ENCODE peak calls at places on chromosomes 7 and 10, in ten cellular contexts. N is fibroblast of villous mesenchyme, Y is endothelial cell, I is OCI-LY7, O is BJ, B is MCF 10A, R is cardiac muscle cell, S is neural crest cell, H is fibroblast of the aortic adventitia, E is pancreas. C is an unnamed sample.

GRCh38 chr10:74081192-74081803 is 69.3 kb downstream of the AP3M1 start:
- DNase-seq in R (peak; percentile 71), O (no peak), S (peak; percentile 47), N (peak; percentile 71), E (no peak), B (peak; percentile 76), Y (peak; percentile 50), I (peak; percentile 68), H (peak; percentile 77), C (no peak)

GRCh38 chr10:122550427-122550826 is 10.1 kb upstream of the DMBT1 start:
- DNase-seq in B (no peak), S (no peak), O (no peak), Y (no peak), N (no peak), R (no peak), H (no peak), E (no peak), I (no peak), C (no peak)

GRCh38 chr10:89652971-89653370 is 7.9 kb upstream of the PANK1 start:
- DNase-seq in O (no peak), E (no peak), S (no peak), Y (no peak), N (no peak), I (no peak), H (no peak), R (no peak), B (no peak), C (no peak)

GRCh38 chr7:1575809-1576208 is 6.0 kb upstream of the PSMG3 start:
- DNase-seq in H (no peak), R (no peak), S (no peak), N (no peak), I (no peak), B (no peak), O (no peak), Y (no peak), E (no peak), C (no peak)

GRCh38 chr10:114181971-114182370 is 2.8 kb downstream of the TDRD1 start:
- DNase-seq in I (no peak), Y (no peak), E (peak; percentile 85), R (no peak), S (no peak), O (no peak), H (no peak), N (no peak), B (no peak), C (no peak)

GRCh38 chr7:114426824-114427223 is 12.2 kb downstream of the FOXP2 start:
- DNase-seq in N (peak; percentile 32), S (no peak), I (no peak), H (peak; percentile 65), B (peak; percentile 14), Y (no peak), E (no peak), O (no peak), R (peak; percentile 60), C (no peak)

GRCh38 chr10:103192089-103192450 is 1.0 kb downstream of the NT5C2 start:
- DNase-seq in S (no peak), R (peak; percentile 18), B (no peak), O (no peak), Y (no peak), E (no peak), H (no peak), I (no peak), N (peak; percentile 25), C (no peak)

GRCh38 chr7:70325509-70326101 is 727.3 kb downstream of the AUTS2 start:
- DNase-seq in B (no peak), H (peak; percentile 51), E (no peak), R (peak; percentile 32), N (peak; percentile 41), I (no peak), Y (no peak), O (no peak), S (no peak), C (no peak)

GRCh38 chr7:139915301-139915863 is 86.3 kb downstream of the TBXAS1 start:
- DNase-seq in B (no peak), E (no peak), O (no peak), S (no peak), Y (no peak), H (no peak), I (no peak), R (no peak), N (no peak), C (peak; percentile 38)

GRCh38 chr7:130367088-130367755 is 13.1 kb upstream of the CPA1 start:
- DNase-seq in R (no peak), E (no peak), S (no peak), Y (no peak), B (no peak), O (no peak), I (no peak), H (no peak), N (no peak), C (no peak)

GRCh38 chr10:36354633-36355032 is 712.5 kb upstream of the FZD8 start:
- DNase-seq in B (no peak), N (no peak), O (no peak), Y (no peak), H (no peak), R (no peak), I (no peak), S (no peak), E (no peak), C (no peak)

GRCh38 chr7:4111166-4111565 is 570.9 kb upstream of the FOXK1 start:
- DNase-seq in B (no peak), H (no peak), R (no peak), S (no peak), E (no peak), N (no peak), I (no peak), Y (no peak), O (no peak), C (no peak)

GRCh38 chr7:99579956-99580777 is 17.9 kb upstream of the TMEM225B start:
- DNase-seq in R (peak; percentile 35), H (peak; percentile 39), S (peak; percentile 79), B (no peak), Y (peak; percentile 79), E (peak; percentile 37), I (no peak), N (peak; percentile 46), O (no peak), C (no peak)

GRCh38 chr7:150668472-150668911 is 17.0 kb upstream of the GIMAP2 start:
- DNase-seq in H (no peak), Y (no peak), I (no peak), B (no peak), N (no peak), E (no peak), R (no peak), S (no peak), O (no peak), C (no peak)

GRCh38 chr10:317926-318325 is 182.7 kb downstream of the ZMYND11 start:
- DNase-seq in H (no peak), O (no peak), I (no peak), E (no peak), S (no peak), Y (no peak), B (no peak), N (peak; percentile 30), R (no peak), C (no peak)

GRCh38 chr7:137206770-137207169 is 136.8 kb downstream of the PTN start:
- DNase-seq in I (no peak), B (no peak), H (no peak), Y (no peak), O (no peak), R (no peak), N (no peak), E (no peak), S (no peak), C (no peak)
- TF ChIP-seq CTCF in I (no peak), B (no peak), H (no peak), Y (no peak), O (no peak), R (no peak), N (no peak), E (no peak), S (no peak), C (no peak)

GRCh38 chr10:80985105-80985504 is 447.4 kb downstream of the SH2D4B start:
- DNase-seq in O (no peak), Y (no peak), B (no peak), E (no peak), H (no peak), N (no peak), S (no peak), R (no peak), I (no peak), C (no peak)
- TF ChIP-seq CTCF in O (no peak), Y (no peak), B (no peak), E (no peak), H (no peak), N (no peak), S (no peak), R (no peak), I (no peak), C (no peak)

GRCh38 chr10:92573091-92573797 is 649 bp downstream of the IDE start:
- DNase-seq in N (peak; percentile 50), O (no peak), B (peak; percentile 55), E (peak; percentile 38), Y (peak; percentile 41), S (peak; percentile 26), R (peak; percentile 56), I (peak; percentile 40), H (peak; percentile 59), C (no peak)

GRCh38 chr10:92574545-92575377 is 868 bp upstream of the IDE start:
- DNase-seq in N (no peak), E (no peak), O (no peak), I (peak; percentile 55), B (no peak), S (no peak), R (no peak), Y (no peak), H (peak; percentile 65), C (no peak)

GRCh38 chr10:92575961-92576360 is 2.1 kb upstream of the IDE start:
- DNase-seq in N (peak; percentile 27), R (peak; percentile 51), E (no peak), B (peak; percentile 81), I (no peak), Y (no peak), S (no peak), H (peak; percentile 37), O (no peak), C (no peak)

GRCh38 chr10:92572362-92573090 is 1.4 kb downstream of the IDE start:
- DNase-seq in E (peak; percentile 25), I (no peak), H (peak; percentile 10), B (no peak), O (no peak), R (no peak), Y (no peak), S (no peak), N (no peak), C (no peak)

GRCh38 chr10:92573798-92574544 is at the start of gene IDE:
- DNase-seq in Y (peak; percentile 89), R (peak; percentile 91), O (no peak), B (peak; percentile 81), I (peak; percentile 89), S (peak; percentile 87), H (peak; percentile 85), N (peak; percentile 89), E (peak; percentile 91), C (peak; percentile 96)
- TF ChIP-seq CTCF in Y (no peak), R (peak; percentile 84), O (peak; percentile 98), B (peak; percentile 84), I (peak; percentile 83), S (peak; percentile 79), H (peak; percentile 87), N (peak; percentile 79), E (peak; percentile 65), C (peak; percentile 85)

DNA sequence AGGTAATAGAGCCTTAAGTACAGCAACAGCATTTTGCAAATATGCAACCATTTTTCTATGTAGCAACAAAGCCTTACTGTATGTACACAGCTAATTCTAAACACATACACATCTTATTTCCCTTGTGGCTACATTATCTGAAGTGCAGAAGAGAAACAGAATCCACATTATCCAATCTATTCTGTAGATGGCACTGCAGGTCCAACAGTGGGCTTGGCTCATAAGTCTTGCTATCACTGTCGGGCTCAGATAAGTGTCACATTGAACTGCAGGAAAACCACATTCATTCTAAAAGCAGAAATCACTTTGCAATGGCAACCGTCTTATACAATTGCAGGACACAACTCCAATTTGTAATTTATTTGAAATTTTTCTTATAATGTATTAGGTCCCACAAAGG is 109.8 kb upstream of the NOBOX start:
- DNase-seq in S (no peak), B (peak; percentile 49), R (peak; percentile 50), N (peak; percentile 3), I (no peak), H (peak; percentile 20), O (no peak), E (no peak), Y (peak; percentile 12), C (no peak)
- TF ChIP-seq CTCF in S (peak; percentile 55), B (peak; percentile 47), R (peak; percentile 19), N (peak; percentile 16), I (no peak), H (no peak), O (no peak), E (no peak), Y (no peak), C (peak; percentile 12)

C was measured in osteocyte.